ENCODE peak calls at places on chromosomes 4 and X, in seven cellular contexts. I is DMS53; Q is hippocampal formation; T is retina; W is lower leg skin; D is mammary epithelial cell; U is activated CD4-positive, alpha-beta T cell treated with anti-CD3 and anti-CD28 coated beads for 36 hours. B is an unnamed sample.
A peak's percentile ranks its signal among the peaks of the same experiment; 100 is the strongest.

GRCh38 chr4:13670456-13671150 is 43.1 kb upstream of the BOD1L1 start:
- DNase-seq in D (no peak), T (no peak), U (no peak), I (no peak), W (no peak), Q (no peak), B (no peak)

GRCh38 chr4:182126096-182126495 is 117.1 kb upstream of the TENM3 start:
- DNase-seq in T (no peak), D (peak; percentile 95), I (peak; percentile 0), W (no peak), Q (no peak), U (no peak), B (no peak)

GRCh38 chr4:10173039-10173753 is 56.6 kb upstream of the WDR1 start:
- DNase-seq in Q (no peak), D (peak; percentile 82), I (peak; percentile 65), T (no peak), U (no peak), W (no peak), B (no peak)

GRCh38 chr4:149498246-149498645 is 317.4 kb downstream of the IQCM start:
- DNase-seq in D (no peak), Q (no peak), T (no peak), U (no peak), W (no peak), I (peak; percentile 3), B (no peak)

GRCh38 chrX:16807548-16807947 is 21.3 kb downstream of the TXLNG start:
- DNase-seq in T (no peak), I (no peak), W (no peak), D (peak; percentile 20), U (no peak), Q (no peak), B (no peak)

GRCh38 chr4:25801594-25801993 is 61.2 kb downstream of the SEL1L3 start:
- DNase-seq in Q (no peak), U (no peak), W (peak; percentile 13), I (peak; percentile 17), D (no peak), T (no peak), B (no peak)

GRCh38 chr4:107618656-107619055 is 101.4 kb downstream of the PAPSS1 start:
- DNase-seq in D (no peak), U (no peak), W (no peak), I (no peak), Q (no peak), T (no peak), B (no peak)

GRCh38 chr4:42172391-42172790 is 19.9 kb upstream of the BEND4 start:
- DNase-seq in U (no peak), D (no peak), W (no peak), I (no peak), T (no peak), Q (no peak), B (no peak)

GRCh38 chr4:87506974-87507701 is 22.0 kb downstream of the SPARCL1 start:
- DNase-seq in D (peak; percentile 83), W (no peak), U (no peak), I (no peak), Q (no peak), T (no peak), B (no peak)

GRCh38 chrX:72554448-72555140 is 18.0 kb downstream of the HDAC8 start:
- DNase-seq in T (peak; percentile 27), I (no peak), D (no peak), W (no peak), U (peak; percentile 11), Q (no peak), B (no peak)

GRCh38 chrX:37455381-37455780 is 106.2 kb downstream of the PRRG1 start:
- DNase-seq in Q (no peak), U (no peak), T (no peak), I (no peak), D (peak; percentile 2), W (no peak), B (no peak)

GRCh38 chr4:133130171-133130570 is 18.9 kb upstream of the PCDH10 start:
- DNase-seq in W (no peak), U (no peak), Q (no peak), D (no peak), T (no peak), I (no peak), B (no peak)

GRCh38 chr4:64121803-64122202 is 287.4 kb downstream of the TECRL start:
- DNase-seq in Q (no peak), W (no peak), I (no peak), T (no peak), D (no peak), U (no peak), B (no peak)

GRCh38 chr4:45453258-45453841 is 670.5 kb downstream of the GABRG1 start:
- DNase-seq in I (peak; percentile 89), T (peak; percentile 49), Q (no peak), D (peak; percentile 54), U (no peak), W (no peak), B (no peak)

GRCh38 chr4:103137446-103137827 is 37.8 kb upstream of the BDH2 start:
- DNase-seq in T (no peak), Q (no peak), W (no peak), D (peak; percentile 78), I (no peak), U (no peak), B (no peak)

GRCh38 chr4:2757426-2757825 is 1.3 kb upstream of the TNIP2 start:
- DNase-seq in U (no peak), T (no peak), Q (no peak), W (no peak), I (peak; percentile 49), D (no peak), B (no peak)

GRCh38 chrX:81202413-81202794 is 502 bp downstream of the SH3BGRL start:
- DNase-seq in I (no peak), Q (no peak), T (no peak), W (no peak), D (peak; percentile 28), U (peak; percentile 4), B (no peak)

GRCh38 chrX:153299855-153300254 is 21.7 kb downstream of the PNMA6F start:
- DNase-seq in W (no peak), T (no peak), U (no peak), Q (no peak), D (no peak), I (no peak), B (no peak)

GRCh38 chrX:29299689-29300088 is 712.4 kb downstream of the IL1RAPL1 start:
- DNase-seq in W (no peak), Q (no peak), T (no peak), I (peak; percentile 40), U (no peak), D (peak; percentile 11), B (no peak)

GRCh38 chr4:123345132-123345923 is 51.3 kb upstream of the SPRY1 start:
- DNase-seq in I (peak; percentile 10), U (no peak), D (no peak), Q (no peak), W (no peak), T (no peak), B (no peak)

GRCh38 chr4:148097811-148098210 is 344.4 kb downstream of the NR3C2 start:
- DNase-seq in T (no peak), D (no peak), U (no peak), W (no peak), I (no peak), Q (no peak), B (no peak)

GRCh38 chrX:51614353-51614752 is 4.4 kb downstream of the CENPVL3 start:
- DNase-seq in T (peak; percentile 40), I (peak; percentile 63), D (peak; percentile 14), W (no peak), U (no peak), Q (no peak), B (no peak)

GRCh38 chr4:38230821-38231583 is 270.8 kb downstream of the PTTG2 start:
- DNase-seq in T (no peak), W (no peak), D (no peak), I (no peak), Q (no peak), U (no peak), B (no peak)